ENCODE peak calls at places on chromosome 5, in six cellular contexts. B is sigmoid colon, A is OCI-LY7, P is left lung, K is PC-9, E is A549. O is an unnamed sample.

GRCh38 chr5:169281625-169282024 is 19.3 kb downstream of the SLIT3 start:
- DNase-seq in B (no peak), A (no peak), P (no peak), K (no peak), E (no peak), O (no peak)

GRCh38 chr5:37133939-37134338 is 115.2 kb downstream of the CPLANE1 start:
- DNase-seq in B (no peak), A (no peak), P (no peak), K (no peak), E (no peak), O (no peak)

GRCh38 chr5:61263072-61263471 is 69.0 kb upstream of the ZSWIM6 start:
- DNase-seq in B (no peak), A (no peak), P (peak; percentile 67), K (no peak), E (no peak), O (no peak)

GRCh38 chr5:116271432-116271831 is 186.6 kb downstream of the COMMD10 start:
- DNase-seq in B (no peak), A (no peak), P (no peak), K (no peak), E (no peak), O (no peak)

GRCh38 chr5:87872986-87873385 is 395.7 kb downstream of the TMEM161B start:
- DNase-seq in B (no peak), A (no peak), P (no peak), K (no peak), E (no peak), O (no peak)

GRCh38 chr5:26894719-26895263 is 143.6 kb downstream of the CDH9 start:
- DNase-seq in B (no peak), A (no peak), P (no peak), K (no peak), E (no peak), O (no peak)

GRCh38 chr5:7871560-7872113 is 2.7 kb downstream of the MTRR start:
- DNase-seq in B (no peak), A (peak; percentile 55), P (no peak), K (no peak), E (no peak), O (no peak)

GRCh38 chr5:86709157-86709881 is 91.6 kb downstream of the COX7C start:
- DNase-seq in B (no peak), A (no peak), P (no peak), K (no peak), E (no peak), O (no peak)

GRCh38 chr5:106376522-106376921 is 1294.2 kb downstream of the EFNA5 start:
- DNase-seq in B (no peak), A (no peak), P (no peak), K (no peak), E (no peak), O (no peak)

GRCh38 chr5:151296974-151297373 is 6.6 kb downstream of the SLC36A3 start:
- DNase-seq in B (no peak), A (no peak), P (no peak), K (no peak), E (no peak), O (no peak)

DNA sequence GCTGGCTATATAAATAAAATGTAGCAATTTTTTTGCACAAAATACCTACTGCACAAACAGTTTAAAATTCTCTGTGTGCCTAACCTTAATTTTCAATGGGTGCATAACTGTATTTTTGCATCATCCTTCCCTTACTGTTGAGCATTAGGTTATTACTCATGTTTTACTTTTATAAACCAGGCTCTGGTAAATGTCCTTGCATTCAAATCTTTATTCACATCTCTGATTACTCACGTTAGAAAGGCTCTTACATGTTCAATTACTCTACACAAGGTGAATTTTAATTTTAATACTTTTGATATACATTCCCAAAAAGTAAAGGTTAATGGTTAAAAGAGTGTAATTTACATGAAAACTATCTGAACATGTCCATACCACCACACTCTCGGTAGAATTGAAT is 246.1 kb downstream of the PRELID2 start:
- DNase-seq in B (no peak), A (no peak), P (no peak), K (no peak), E (no peak), O (no peak)
- H3K4me1 ChIP-seq in B (no peaks in the 10 kb centered on the region), A (no peaks in the 10 kb centered on the region), P (no peaks in the 10 kb centered on the region), K (peaks cover 16% of the 10 kb centered on the region), E (peaks cover 33% of the 10 kb centered on the region), O (no peaks in the 10 kb centered on the region)

DNA sequence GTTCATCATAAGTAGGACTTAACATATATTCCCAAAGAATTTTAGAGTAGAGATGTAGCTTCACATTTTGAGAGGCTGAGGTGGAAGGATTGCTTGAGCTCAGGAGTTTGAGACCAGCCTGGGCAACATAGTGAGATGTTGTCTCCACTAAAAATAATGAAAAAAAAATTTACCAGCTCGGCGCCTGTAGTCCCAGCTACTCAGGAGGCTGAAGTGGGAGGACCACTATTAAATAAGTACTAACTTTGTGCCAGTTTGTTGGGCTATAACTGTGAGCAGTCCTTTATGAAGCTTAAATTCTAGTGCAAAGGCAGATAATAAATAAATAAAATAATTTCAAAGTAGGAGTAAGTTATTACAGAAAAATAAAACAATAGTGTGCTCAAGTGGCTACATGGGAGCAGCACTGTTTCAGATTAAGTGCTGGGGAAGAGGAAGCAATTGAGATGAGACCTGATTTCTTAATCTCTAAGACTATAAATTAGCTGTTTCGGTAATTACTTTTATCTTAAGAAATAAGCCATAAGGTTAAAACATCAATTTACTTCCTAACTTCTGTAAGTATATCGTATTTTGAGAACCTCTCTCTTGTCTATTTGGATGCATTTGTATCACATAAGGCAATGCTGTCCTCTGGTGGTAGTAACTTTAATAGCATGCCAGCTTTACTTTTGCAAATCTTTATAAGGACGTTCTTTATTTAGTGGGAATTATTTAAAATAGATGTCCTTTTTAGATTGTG is 98.9 kb downstream of the CSNK1G3 start:
- DNase-seq in B (no peak), A (peak; percentile 67), P (no peak), K (peak; percentile 12), E (peak; percentile 15), O (no peak)
- H3K4me1 ChIP-seq in B (no peaks in the 10 kb centered on the region), A (no peaks in the 10 kb centered on the region), P (no peaks in the 10 kb centered on the region), K (no peaks in the 10 kb centered on the region), E (no peaks in the 10 kb centered on the region), O (no peaks in the 10 kb centered on the region)

GRCh38 chr5:14569948-14570691 is 11.5 kb upstream of the OTULINL start:
- DNase-seq in B (no peak), A (no peak), P (no peak), K (no peak), E (peak; percentile 59), O (no peak)
- H3K4me1 ChIP-seq in B (no peaks in the 10 kb centered on the region), A (no peaks in the 10 kb centered on the region), P (no peaks in the 10 kb centered on the region), K (peaks cover 12% of the 10 kb centered on the region), E (peaks cover 18% of the 10 kb centered on the region), O (no peaks in the 10 kb centered on the region)

GRCh38 chr5:1967716-1968115 is 85.0 kb upstream of the IRX4 start:
- DNase-seq in B (no peak), A (no peak), P (no peak), K (no peak), E (no peak), O (no peak)

GRCh38 chr5:1963358-1963757 is 80.6 kb upstream of the IRX4 start:
- DNase-seq in B (no peak), A (no peak), P (peak; percentile 63), K (no peak), E (no peak), O (no peak)

GRCh38 chr5:1965860-1966396 is 83.2 kb upstream of the IRX4 start:
- DNase-seq in B (no peak), A (no peak), P (no peak), K (no peak), E (no peak), O (no peak)

GRCh38 chr5:1963941-1964451 is 81.3 kb upstream of the IRX4 start:
- DNase-seq in B (no peak), A (no peak), P (no peak), K (no peak), E (no peak), O (no peak)

GRCh38 chr5:1966461-1966860 is 83.7 kb upstream of the IRX4 start:
- DNase-seq in B (no peak), A (no peak), P (peak; percentile 56), K (no peak), E (no peak), O (no peak)
- H3K4me1 ChIP-seq in B (no peaks in the 10 kb centered on the region), A (no peaks in the 10 kb centered on the region), P (no peaks in the 10 kb centered on the region), K (no peaks in the 10 kb centered on the region), E (no peaks in the 10 kb centered on the region), O (no peaks in the 10 kb centered on the region)

DNA sequence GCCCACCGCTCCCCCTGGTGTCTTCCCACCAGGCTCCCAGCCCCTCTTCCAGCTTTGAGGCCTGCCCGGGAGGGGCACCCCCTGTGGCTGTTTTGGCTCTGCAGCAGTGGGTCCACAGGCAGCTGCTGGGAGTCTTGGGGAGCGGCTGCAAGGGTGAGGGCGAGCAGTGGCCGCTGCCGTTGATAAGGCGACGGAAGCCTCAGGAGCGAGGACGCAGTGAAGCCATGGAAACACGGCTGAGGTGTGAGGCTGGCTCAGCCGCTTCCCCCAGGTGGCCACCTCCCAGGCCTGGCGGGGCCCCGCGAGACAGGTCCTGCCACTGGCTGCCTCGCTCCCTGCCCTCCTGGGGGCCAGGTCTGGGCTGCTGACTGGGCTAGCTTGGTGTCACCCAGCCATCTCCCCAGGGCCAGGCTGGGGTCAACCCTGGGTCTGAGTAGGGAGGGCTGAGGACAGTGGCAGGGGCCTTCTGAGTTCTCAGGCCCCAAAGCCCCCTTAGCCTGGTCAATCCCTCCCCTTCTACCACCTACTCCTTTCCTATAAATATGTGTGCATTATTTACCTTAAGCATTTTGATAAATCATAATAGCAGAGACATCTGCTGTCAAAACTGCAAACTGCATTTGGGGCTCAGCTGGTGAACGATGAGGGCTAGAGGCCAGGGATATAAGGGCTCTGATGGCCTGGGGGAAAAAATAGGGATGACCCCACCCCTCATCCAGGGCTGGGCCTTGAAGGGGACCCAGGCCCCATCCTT is 41.7 kb downstream of the CXXC5 start:
- DNase-seq in B (no peak), A (peak; percentile 69), P (no peak), K (peak; percentile 64), E (peak; percentile 35), O (no peak)
- H3K4me1 ChIP-seq in B (peaks cover 20% of the 10 kb centered on the region), A (peaks cover 60% of the 10 kb centered on the region), P (peaks cover 10% of the 10 kb centered on the region), K (no peaks in the 10 kb centered on the region), E (peaks cover 34% of the 10 kb centered on the region), O (no peaks in the 10 kb centered on the region)

DNA sequence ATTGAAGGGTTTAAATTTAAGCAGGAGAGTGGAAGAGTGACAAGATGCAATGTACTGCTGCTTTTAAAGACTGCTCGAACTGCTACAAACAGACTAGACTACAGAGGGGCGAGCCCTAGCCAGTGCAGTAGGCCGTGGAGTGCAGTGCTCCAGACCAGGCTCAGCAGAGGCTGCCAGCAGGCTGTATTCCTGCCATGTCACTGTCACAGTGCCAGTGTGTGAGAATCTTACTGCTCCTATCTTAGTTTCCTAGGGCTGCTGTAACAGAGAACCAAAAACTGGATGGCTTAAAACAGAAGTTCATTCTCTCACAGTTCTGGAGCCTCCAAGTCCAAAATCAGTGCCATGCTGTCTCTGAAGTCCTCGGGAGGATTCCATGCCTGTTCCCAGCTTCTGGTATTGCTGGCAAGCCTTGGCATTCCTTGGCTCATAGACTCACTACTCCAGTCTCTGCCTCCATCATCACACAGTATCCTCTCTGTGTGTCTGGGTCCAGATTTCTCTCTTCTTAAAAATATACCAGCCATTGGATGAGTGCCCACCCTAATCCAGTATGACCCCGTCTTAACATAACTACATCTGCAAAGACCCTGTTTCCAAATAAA is 75.0 kb upstream of the SAP30L start:
- DNase-seq in B (no peak), A (no peak), P (no peak), K (no peak), E (no peak), O (peak; percentile 66)
- H3K4me1 ChIP-seq in B (peaks cover 52% of the 10 kb centered on the region), A (no peaks in the 10 kb centered on the region), P (peaks cover 11% of the 10 kb centered on the region), K (peaks cover 56% of the 10 kb centered on the region), E (peaks cover 66% of the 10 kb centered on the region), O (peaks cover 15% of the 10 kb centered on the region)